ENCODE peak calls at places on chromosomes 3 and 15, in nine cellular contexts. Q, D, U, X, T, O, L, H and M are unnamed samples.
A peak's percentile ranks its signal among the peaks of the same experiment; 100 is the strongest.

GRCh38 chr3:7263347-7264195 is 402.7 kb downstream of the GRM7 start:
- DNase-seq in Q (peak; percentile 9), D (no peak), U (no peak), X (no peak), T (no peak), O (no peak), L (no peak), H (no peak), M (no peak)

GRCh38 chr3:180002006-180002405 is 34.7 kb downstream of the PEX5L start:
- DNase-seq in Q (no peak), D (no peak), U (no peak), X (no peak), T (no peak), O (no peak), L (no peak), H (no peak), M (no peak)

GRCh38 chr3:174547801-174548200 is 311.3 kb upstream of the NAALADL2 start:
- DNase-seq in Q (no peak), D (no peak), U (no peak), X (no peak), T (no peak), O (no peak), L (no peak), H (no peak), M (no peak)

GRCh38 chr3:45125550-45126026 is 20.6 kb downstream of the CDCP1 start:
- DNase-seq in Q (peak; percentile 52), D (no peak), U (no peak), X (no peak), T (no peak), O (no peak), L (no peak), H (no peak), M (peak; percentile 30)

GRCh38 chr3:58434990-58435389 is 1.4 kb upstream of the PDHB start:
- DNase-seq in Q (peak; percentile 56), D (peak; percentile 82), U (peak; percentile 73), X (peak; percentile 92), T (no peak), O (peak; percentile 85), L (no peak), H (no peak), M (peak; percentile 74)

GRCh38 chr15:52567886-52568568 is 803 bp downstream of the ARPP19 start:
- DNase-seq in Q (no peak), D (no peak), U (peak; percentile 30), X (peak; percentile 63), T (no peak), O (no peak), L (no peak), H (peak; percentile 47), M (peak; percentile 35)

GRCh38 chr15:66129561-66129960 is 124.0 kb downstream of the MEGF11 start:
- DNase-seq in Q (no peak), D (no peak), U (no peak), X (no peak), T (no peak), O (no peak), L (no peak), H (no peak), M (no peak)

GRCh38 chr3:138449490-138449889 is 15.1 kb downstream of the ESYT3 start:
- DNase-seq in Q (no peak), D (no peak), U (no peak), X (peak; percentile 42), T (no peak), O (no peak), L (peak; percentile 51), H (no peak), M (no peak)

GRCh38 chr3:114659109-114660081 is 365.6 kb downstream of the TIGIT start:
- DNase-seq in Q (no peak), D (no peak), U (no peak), X (no peak), T (no peak), O (peak; percentile 6), L (no peak), H (no peak), M (no peak)

GRCh38 chr15:95932141-95932540 is 398.4 kb upstream of the NR2F2 start:
- DNase-seq in Q (no peak), D (no peak), U (no peak), X (no peak), T (no peak), O (no peak), L (no peak), H (no peak), M (no peak)

GRCh38 chr3:16871915-16872842 is 12.6 kb upstream of the PLCL2 start:
- DNase-seq in Q (no peak), D (no peak), U (no peak), X (no peak), T (no peak), O (no peak), L (no peak), H (no peak), M (no peak)

GRCh38 chr3:179765396-179765795 is 112.6 kb downstream of the USP13 start:
- DNase-seq in Q (no peak), D (no peak), U (no peak), X (no peak), T (no peak), O (no peak), L (no peak), H (no peak), M (no peak)

GRCh38 chr3:45507820-45508317 is 86.7 kb upstream of the LIMD1 start:
- DNase-seq in Q (peak; percentile 73), D (peak; percentile 32), U (peak; percentile 70), X (peak; percentile 87), T (peak; percentile 32), O (peak; percentile 76), L (no peak), H (no peak), M (peak; percentile 16)

GRCh38 chr3:28745436-28745835 is 396.8 kb upstream of the AZI2 start:
- DNase-seq in Q (no peak), D (no peak), U (no peak), X (no peak), T (no peak), O (no peak), L (no peak), H (no peak), M (no peak)

GRCh38 chr3:72375237-72376154 is 472.7 kb downstream of the SHQ1 start:
- DNase-seq in Q (no peak), D (no peak), U (no peak), X (no peak), T (no peak), O (no peak), L (no peak), H (no peak), M (no peak)

GRCh38 chr3:11642455-11643162 is 1.1 kb downstream of the VGLL4 start:
- DNase-seq in Q (peak; percentile 55), D (peak; percentile 29), U (peak; percentile 67), X (peak; percentile 77), T (peak; percentile 83), O (peak; percentile 54), L (peak; percentile 89), H (peak; percentile 88), M (peak; percentile 68)

GRCh38 chr15:64892850-64893403 is 18.8 kb upstream of the ANKDD1A start:
- DNase-seq in Q (no peak), D (no peak), U (no peak), X (peak; percentile 48), T (peak; percentile 11), O (no peak), L (no peak), H (no peak), M (no peak)
- H3K36me3 ChIP-seq in Q (no peaks in the 10 kb centered on the region), D (no peaks in the 10 kb centered on the region), U (no peaks in the 10 kb centered on the region), X (no peaks in the 10 kb centered on the region), T (no peaks in the 10 kb centered on the region), O (no peaks in the 10 kb centered on the region), L (no peaks in the 10 kb centered on the region), H (no peaks in the 10 kb centered on the region), M (no peaks in the 10 kb centered on the region)

GRCh38 chr3:39147711-39148115 is 5.7 kb downstream of the CSRNP1 start:
- DNase-seq in Q (no peak), D (no peak), U (peak; percentile 53), X (peak; percentile 72), T (no peak), O (no peak), L (peak; percentile 72), H (peak; percentile 79), M (no peak)

GRCh38 chr3:39146083-39146501 is 7.3 kb downstream of the CSRNP1 start:
- DNase-seq in Q (no peak), D (no peak), U (peak; percentile 54), X (peak; percentile 49), T (no peak), O (no peak), L (peak; percentile 79), H (no peak), M (no peak)

GRCh38 chr3:39146611-39147373 is 6.6 kb downstream of the CSRNP1 start:
- DNase-seq in Q (no peak), D (no peak), U (no peak), X (peak; percentile 72), T (peak; percentile 65), O (no peak), L (peak; percentile 94), H (peak; percentile 59), M (peak; percentile 93)

GRCh38 chr3:39148116-39149058 is 5.0 kb downstream of the CSRNP1 start:
- DNase-seq in Q (no peak), D (no peak), U (no peak), X (peak; percentile 52), T (no peak), O (no peak), L (peak; percentile 61), H (peak; percentile 73), M (no peak)

DNA sequence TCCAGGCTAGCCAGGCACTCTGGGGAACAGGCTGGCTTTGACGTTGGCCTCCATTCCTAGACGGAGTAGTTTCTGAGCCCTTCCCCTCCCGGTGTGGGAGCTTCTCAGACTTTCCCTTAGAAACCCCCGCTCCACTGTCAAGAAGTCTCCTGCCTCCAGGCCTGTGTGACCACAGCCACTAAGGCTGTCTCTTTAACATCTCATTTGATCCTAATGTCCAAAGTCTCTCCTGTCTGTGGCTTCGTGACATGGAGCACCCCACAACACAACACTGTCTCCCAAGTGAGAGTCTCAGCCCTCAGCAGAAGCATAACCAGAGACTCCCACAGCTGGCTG is 6.0 kb downstream of the CSRNP1 start:
- DNase-seq in Q (no peak), D (no peak), U (peak; percentile 41), X (no peak), T (no peak), O (no peak), L (no peak), H (no peak), M (no peak)
- H3K4me3 ChIP-seq in Q (no peak overlapping the region), D (peak overlapping the region; percentile 2), U (no peak overlapping the region), X (no peak overlapping the region), T (peak overlapping the region; percentile 96), O (no peak overlapping the region), L (peak overlapping the region; percentile 42), H (peak overlapping the region; percentile 79), M (no peak overlapping the region)

GRCh38 chr3:50645378-50645777 is 28.4 kb downstream of the MAPKAPK3 start:
- DNase-seq in Q (no peak), D (no peak), U (no peak), X (peak; percentile 75), T (no peak), O (no peak), L (no peak), H (no peak), M (no peak)
- H3K36me3 ChIP-seq in Q (peaks cover 4% of the 10 kb centered on the region), D (peaks cover 9% of the 10 kb centered on the region), U (peaks cover 8% of the 10 kb centered on the region), X (peaks cover 19% of the 10 kb centered on the region), T (peaks cover 70% of the 10 kb centered on the region), O (no peaks in the 10 kb centered on the region), L (no peaks in the 10 kb centered on the region), H (peaks cover 11% of the 10 kb centered on the region), M (no peaks in the 10 kb centered on the region)

DNA sequence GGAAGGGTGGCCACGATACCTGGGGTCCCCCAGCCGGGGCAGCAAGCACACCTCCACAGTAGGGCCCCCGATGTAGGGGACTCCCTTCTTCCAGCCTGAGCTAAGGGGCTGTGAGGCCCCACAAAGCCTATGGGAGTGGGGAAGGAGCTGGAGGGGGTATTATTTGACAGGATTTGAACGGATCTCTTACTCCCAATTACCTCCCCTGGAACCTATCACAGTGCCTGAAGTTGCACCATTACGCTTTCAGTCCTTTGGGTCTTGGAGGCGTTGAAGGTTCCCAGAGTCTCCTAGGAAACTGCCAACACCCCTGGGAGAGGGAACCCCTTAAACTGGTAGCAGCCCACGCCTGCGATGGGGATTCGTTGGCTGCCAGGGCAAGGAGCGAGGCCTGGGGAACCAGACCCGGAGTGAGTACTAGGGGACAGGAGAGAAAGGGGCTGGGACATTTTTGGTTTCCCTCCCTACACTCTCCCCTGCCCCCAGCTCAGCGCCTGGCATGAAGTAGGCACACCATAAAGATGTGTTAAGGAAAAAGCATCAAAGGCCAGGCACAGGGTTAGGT is 409 bp upstream of the LHFPL4 start:
- DNase-seq in Q (no peak), D (no peak), U (no peak), X (no peak), T (no peak), O (peak; percentile 3), L (no peak), H (no peak), M (no peak)
- H3K4me3 ChIP-seq in Q (no peak overlapping the region), D (peak overlapping the region; percentile 43), U (peak overlapping the region; percentile 60), X (peak overlapping the region; percentile 66), T (no peak overlapping the region), O (peak overlapping the region; percentile 63), L (no peak overlapping the region), H (no peak overlapping the region), M (no peak overlapping the region)